ENCODE peak calls at places on chromosome 16, in seven cellular contexts. N, J, S, F, Q, B and G are unnamed samples.

GRCh38 chr16:4176794-4177438 is 60.7 kb upstream of the ADCY9 start:
- DNase-seq in F (no peak), J (peak; percentile 45), N (no peak), B (no peak), S (peak; percentile 16), Q (no peak), G (peak; percentile 34)

GRCh38 chr16:87661561-87661960 is 59.3 kb downstream of the JPH3 start:
- DNase-seq in J (no peak), Q (no peak), B (no peak), N (no peak), S (peak; percentile 18), F (no peak), G (no peak)

GRCh38 chr16:23679274-23679985 is 741 bp downstream of the PLK1 start:
- DNase-seq in N (no peak), S (peak; percentile 56), F (no peak), J (no peak), B (no peak), Q (no peak), G (no peak)

GRCh38 chr16:71873199-71873598 is 10.8 kb downstream of the ZNF821 start:
- DNase-seq in Q (no peak), N (no peak), J (no peak), S (no peak), F (no peak), B (no peak), G (no peak)

GRCh38 chr16:83215417-83216001 is 588.7 kb downstream of the CDH13 start:
- DNase-seq in J (peak; percentile 21), N (no peak), B (no peak), Q (no peak), F (no peak), S (peak; percentile 37), G (no peak)

GRCh38 chr16:65487231-65487630 is 365.4 kb upstream of the CDH11 start:
- DNase-seq in N (no peak), S (no peak), B (no peak), Q (no peak), F (no peak), J (no peak), G (no peak)

GRCh38 chr16:65667013-65667578 is 545.2 kb upstream of the CDH11 start:
- DNase-seq in J (no peak), B (no peak), S (no peak), Q (no peak), F (no peak), N (no peak), G (no peak)

GRCh38 chr16:57522960-57523359 is 13.4 kb downstream of the CCDC102A start:
- DNase-seq in N (no peak), J (no peak), F (no peak), B (no peak), S (no peak), Q (no peak), G (no peak)

GRCh38 chr16:47561286-47561685 is 100.2 kb downstream of the PHKB start:
- DNase-seq in N (no peak), S (no peak), F (no peak), Q (no peak), J (no peak), B (no peak), G (no peak)

GRCh38 chr16:12095275-12096161 is 119.0 kb downstream of the SNX29 start:
- DNase-seq in N (peak; percentile 62), Q (no peak), B (no peak), F (no peak), S (peak; percentile 70), J (peak; percentile 22), G (no peak)

GRCh38 chr16:11354733-11355574 is 9.7 kb downstream of the RMI2 start:
- DNase-seq in B (no peak), Q (no peak), S (peak; percentile 28), N (no peak), F (no peak), J (no peak), G (no peak)

GRCh38 chr16:13767215-13767614 is 152.7 kb upstream of the ERCC4 start:
- DNase-seq in S (no peak), B (no peak), Q (no peak), J (no peak), F (no peak), N (no peak), G (no peak)

GRCh38 chr16:49921791-49922456 is 66.0 kb upstream of the ZNF423 start:
- DNase-seq in B (no peak), F (no peak), Q (no peak), S (peak; percentile 80), N (peak; percentile 48), J (peak; percentile 51), G (peak; percentile 68)

GRCh38 chr16:77063617-77064016 is 127.4 kb upstream of the MON1B start:
- DNase-seq in B (no peak), S (no peak), F (no peak), N (no peak), Q (no peak), J (no peak), G (no peak)

GRCh38 chr16:66223176-66223780 is 143.2 kb upstream of the CDH5 start:
- DNase-seq in J (no peak), N (no peak), F (no peak), S (no peak), Q (no peak), B (no peak), G (no peak)

GRCh38 chr16:19167710-19168172 is 299 bp upstream of the SYT17 start:
- DNase-seq in F (peak; percentile 97), B (no peak), S (peak; percentile 83), N (peak; percentile 71), Q (peak; percentile 68), J (peak; percentile 60), G (peak; percentile 72)

GRCh38 chr16:3152022-3152272 is 17.1 kb downstream of the ZNF213 start:
- DNase-seq in S (no peak), J (no peak), Q (no peak), B (no peak), F (peak; percentile 75), N (no peak), G (no peak)

GRCh38 chr16:80931985-80932720 is 74.5 kb downstream of the CMC2 start:
- DNase-seq in N (peak; percentile 74), S (peak; percentile 41), J (no peak), Q (peak; percentile 64), B (peak; percentile 92), F (peak; percentile 92), G (peak; percentile 62)

GRCh38 chr16:74275031-74275636 is 21.5 kb upstream of the PSMD7 start:
- DNase-seq in N (no peak), S (no peak), J (peak; percentile 13), B (no peak), F (no peak), Q (no peak), G (no peak)

GRCh38 chr16:28218109-28218508 is 6.3 kb upstream of the XPO6 start:
- DNase-seq in S (peak; percentile 27), N (peak; percentile 19), Q (no peak), J (peak; percentile 47), B (no peak), F (no peak), G (no peak)
- TF ChIP-seq CTCF in S (no peak), N (peak; percentile 37), Q (no peak), J (peak; percentile 52), B (no peak), F (no peak), G (no peak)

GRCh38 chr16:68265078-68265925 is 976 bp downstream of the SLC7A6 start:
- DNase-seq in J (peak; percentile 68), S (peak; percentile 76), Q (peak; percentile 83), B (peak; percentile 93), N (peak; percentile 71), F (no peak), G (peak; percentile 43)
- TF ChIP-seq POLR2AphosphoS5 in J (peak; percentile 50), S (peak; percentile 70), Q (no peak), B (peak; percentile 70), N (peak; percentile 73), F (peak; percentile 67), G (no peak)

DNA sequence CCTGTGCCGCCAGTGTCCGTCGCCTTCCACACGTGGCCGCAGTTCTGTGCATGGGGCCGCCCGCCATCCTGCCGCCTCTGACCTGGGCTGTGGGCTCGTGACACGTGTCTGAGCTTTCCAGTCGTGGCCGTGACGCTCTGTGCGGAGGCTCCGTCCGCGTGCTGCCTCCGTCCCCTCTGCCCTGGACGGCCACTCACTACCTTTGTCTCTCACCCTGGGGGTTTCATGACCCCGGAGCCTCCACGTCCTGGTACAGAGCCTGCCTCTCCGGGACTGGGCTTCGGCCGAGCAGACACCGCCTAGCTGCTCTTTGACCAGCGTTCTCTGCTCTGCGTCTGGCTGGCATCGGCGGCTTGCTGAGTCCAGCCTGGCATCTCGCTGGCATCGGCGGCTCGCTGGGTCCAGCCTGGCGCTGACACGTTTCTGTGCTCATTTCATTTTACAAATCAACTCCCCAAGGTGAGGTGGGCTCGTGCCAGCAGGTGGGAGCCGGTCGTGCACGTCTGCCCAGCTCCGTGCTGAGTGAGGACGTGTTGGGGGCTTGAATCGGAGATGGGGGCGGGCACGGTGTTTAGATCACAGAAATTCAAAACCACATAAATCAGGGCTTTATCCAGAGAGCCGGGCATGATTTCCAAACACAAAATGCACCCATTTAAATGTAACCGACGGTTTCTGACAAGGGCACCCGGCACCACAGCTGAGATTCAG is 44.3 kb upstream of the GNG13 start:
- DNase-seq in B (no peak), J (no peak), F (peak; percentile 82), S (no peak), N (no peak), Q (no peak), G (no peak)
- H3K9me3 ChIP-seq in B (no peaks in the 10 kb centered on the region), J (no peaks in the 10 kb centered on the region), F (no peaks in the 10 kb centered on the region), S (no peaks in the 10 kb centered on the region), N (no peaks in the 10 kb centered on the region), Q (no peaks in the 10 kb centered on the region), G (no peaks in the 10 kb centered on the region)

DNA sequence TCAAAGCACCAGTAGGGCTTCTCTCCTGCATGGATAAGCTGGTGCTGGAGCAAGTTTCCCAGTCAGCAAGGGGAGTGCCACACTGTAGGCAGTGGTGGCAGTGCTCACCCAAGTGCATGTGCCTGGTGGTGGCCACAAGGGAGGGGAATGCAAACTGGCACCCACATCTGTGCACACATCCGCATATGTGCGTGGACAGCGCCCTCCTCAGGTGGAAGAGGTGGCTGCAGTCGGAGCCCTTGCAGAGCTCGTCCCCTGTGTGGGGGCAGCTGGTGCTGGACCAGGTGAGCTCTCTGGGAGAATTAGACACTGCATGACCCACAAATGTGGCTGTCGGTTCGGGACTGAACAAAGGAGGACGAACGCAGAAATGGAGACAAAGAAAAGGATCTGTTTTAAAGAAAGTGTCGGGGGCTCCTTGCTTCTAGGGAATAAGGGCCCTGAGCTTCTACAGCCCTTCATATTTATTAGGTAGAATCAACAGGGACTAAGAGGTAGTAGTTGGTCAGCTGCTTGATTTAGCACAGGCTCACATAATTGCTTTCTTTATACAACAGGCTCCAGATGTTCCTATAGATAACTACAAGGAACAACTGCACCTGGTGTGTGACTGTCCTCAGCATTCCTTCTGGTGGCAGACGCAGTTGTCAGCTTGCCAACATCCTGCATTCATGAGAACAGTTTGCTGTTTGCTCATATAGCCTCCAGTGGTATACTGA is 5.3 kb upstream of the ZNF689 start:
- DNase-seq in N (peak; percentile 54), F (peak; percentile 58), S (peak; percentile 82), B (no peak), J (peak; percentile 48), Q (no peak), G (peak; percentile 79)
- TF ChIP-seq CTCF in N (peak; percentile 31), F (peak; percentile 50), S (peak; percentile 72), B (no peak), J (peak; percentile 65), Q (peak; percentile 17), G (peak; percentile 30)